ENCODE peak calls at places on chromosomes 16 and 17, in seven cellular contexts. I, G, K, M, J, T and A are unnamed samples.

GRCh38 chr16:14341324-14342225 is 270.5 kb downstream of the MRTFB start:
- DNase-seq in K (no peak), G (no peak), J (no peak), M (no peak), T (no peak), I (no peak), A (no peak)

GRCh38 chr16:11347831-11348230 is 2.6 kb downstream of the RMI2 start:
- DNase-seq in K (no peak), G (no peak), T (no peak), J (no peak), I (no peak), M (no peak), A (no peak)

GRCh38 chr17:9009737-9010136 is 11.6 kb upstream of the NTN1 start:
- DNase-seq in T (no peak), G (no peak), M (no peak), K (no peak), I (no peak), J (no peak), A (no peak)

GRCh38 chr16:50836121-50836541 is 94.2 kb downstream of the CYLD start:
- DNase-seq in I (no peak), K (peak), G (no peak), M (no peak), T (no peak), J (no peak), A (no peak)

GRCh38 chr16:73161977-73162376 is 114.0 kb upstream of the ZFHX3 start:
- DNase-seq in J (no peak), I (no peak), G (no peak), T (no peak), K (no peak), M (no peak), A (no peak)

GRCh38 chr17:17416400-17417360 is 60.1 kb upstream of the MED9 start:
- DNase-seq in I (peak), T (no peak), K (no peak), G (no peak), M (peak), J (no peak), A (no peak)

GRCh38 chr17:44198721-44199552 is 747 bp downstream of the ATXN7L3 start:
- DNase-seq in K (peak), J (no peak), G (no peak), T (peak), M (peak), I (peak), A (peak)

GRCh38 chr16:52953215-52953614 is 99.5 kb downstream of the CHD9NB start:
- DNase-seq in I (no peak), J (no peak), M (peak), K (no peak), G (no peak), T (no peak), A (no peak)

GRCh38 chr17:51765558-51766145 is 392.9 kb downstream of the CA10 start:
- DNase-seq in J (no peak), K (no peak), T (no peak), I (no peak), M (no peak), G (no peak), A (no peak)

GRCh38 chr16:23803591-23804123 is 32.1 kb upstream of the PRKCB start:
- DNase-seq in J (no peak), K (peak), T (peak), I (peak), G (no peak), M (peak), A (peak)

GRCh38 chr17:60747069-60747808 is 69.6 kb downstream of the BCAS3 start:
- DNase-seq in M (no peak), J (no peak), G (no peak), K (no peak), T (no peak), I (no peak), A (no peak)

GRCh38 chr17:72104863-72105234 is 16.0 kb upstream of the SOX9 start:
- DNase-seq in M (no peak), G (no peak), J (no peak), I (no peak), T (no peak), K (no peak), A (no peak)

GRCh38 chr17:62670202-62670821 is 42.8 kb downstream of the MRC2 start:
- DNase-seq in I (no peak), T (peak), K (peak), M (no peak), J (no peak), G (no peak), A (peak)

GRCh38 chr16:84144301-84144858 is 597 bp downstream of the HSDL1 start:
- DNase-seq in I (peak), G (no peak), M (peak), J (no peak), K (peak), T (peak), A (peak)

GRCh38 chr16:4067262-4068001 is 48.8 kb downstream of the ADCY9 start:
- DNase-seq in K (peak), I (no peak), M (no peak), J (no peak), G (no peak), T (no peak), A (no peak)

GRCh38 chr17:1362964-1363363 is 37.1 kb downstream of the YWHAE start:
- DNase-seq in T (no peak), G (no peak), K (no peak), I (no peak), J (no peak), M (no peak), A (no peak)

GRCh38 chr16:10625595-10626357 is 45.4 kb upstream of the EMP2 start:
- DNase-seq in K (no peak), J (no peak), I (peak), M (no peak), T (no peak), G (no peak), A (no peak)

GRCh38 chr16:89449726-89450335 is 40.5 kb downstream of the ANKRD11 start:
- DNase-seq in J (no peak), I (no peak), G (no peak), T (no peak), K (no peak), M (no peak), A (no peak)

GRCh38 chr16:75789237-75789636 is 62.9 kb upstream of the CPHXL start:
- DNase-seq in M (no peak), K (no peak), G (no peak), J (no peak), T (peak), I (peak), A (no peak)

GRCh38 chr17:72726936-72727335 is 365.6 kb downstream of the SLC39A11 start:
- DNase-seq in I (no peak), G (peak), T (no peak), M (no peak), J (no peak), K (no peak), A (no peak)

GRCh38 chr16:87288753-87289362 is 28.3 kb downstream of the C16orf95 start:
- DNase-seq in M (no peak), I (no peak), G (no peak), T (no peak), J (no peak), K (no peak), A (no peak)

GRCh38 chr16:29665294-29666077 is 2.4 kb downstream of the SPN start:
- DNase-seq in I (no peak), J (no peak), M (no peak), G (no peak), K (no peak), T (no peak), A (no peak)

GRCh38 chr16:12254566-12254965 is 278.0 kb downstream of the SNX29 start:
- DNase-seq in T (no peak), J (no peak), K (no peak), M (no peak), I (no peak), G (no peak), A (no peak)

GRCh38 chr17:50708050-50709000 is 611 bp upstream of the ANKRD40 start:
- DNase-seq in T (no peak), I (no peak), G (peak), K (no peak), J (no peak), M (no peak), A (no peak)

GRCh38 chr17:40522961-40523310 is 21.5 kb upstream of the TNS4 start:
- DNase-seq in I (no peak), T (no peak), K (no peak), M (no peak), G (no peak), J (no peak), A (no peak)

GRCh38 chr17:57720636-57721035 is 24.5 kb downstream of the CCDC182 start:
- DNase-seq in K (no peak), J (no peak), T (no peak), I (no peak), G (no peak), M (no peak), A (no peak)

GRCh38 chr16:77877712-77878111 is 89.3 kb downstream of the VAT1L start:
- DNase-seq in M (no peak), K (no peak), I (peak), J (no peak), T (no peak), G (no peak), A (no peak)

GRCh38 chr16:85759136-85759535 is 8.2 kb upstream of the C16orf74 start:
- DNase-seq in I (no peak), K (no peak), G (no peak), M (no peak), J (no peak), T (no peak), A (no peak)

GRCh38 chr17:53892222-53892621 is 69.5 kb downstream of the KIF2B start:
- DNase-seq in M (no peak), T (no peak), J (no peak), K (no peak), G (no peak), I (no peak), A (no peak)

GRCh38 chr16:50313596-50314483 is 47.5 kb downstream of the ADCY7 start:
- DNase-seq in I (no peak), J (peak), K (peak), M (peak), T (no peak), G (no peak), A (peak)

GRCh38 chr17:19867654-19868395 is at the start of gene ULK2:
- DNase-seq in I (peak), J (no peak), T (peak), K (peak), G (no peak), M (peak), A (peak)

GRCh38 chr16:87350681-87351319 is 32.8 kb downstream of the FBXO31 start:
- DNase-seq in I (no peak), M (no peak), J (no peak), K (no peak), T (peak), G (no peak), A (no peak)

GRCh38 chr17:7750321-7750821 is 32.8 kb downstream of the DNAH2 start:
- DNase-seq in J (no peak), K (no peak), I (no peak), T (no peak), M (no peak), G (no peak), A (no peak)

GRCh38 chr17:56173958-56174357 is 20.7 kb downstream of the ANKFN1 start:
- DNase-seq in J (peak), M (no peak), G (no peak), I (no peak), T (no peak), K (no peak), A (no peak)

GRCh38 chr17:53796642-53797041 is 26.1 kb upstream of the KIF2B start:
- DNase-seq in K (no peak), M (no peak), I (no peak), J (no peak), G (no peak), T (no peak), A (no peak)

GRCh38 chr16:53154513-53154912 is 99.7 kb downstream of the CHD9 start:
- DNase-seq in M (no peak), I (no peak), T (peak), G (no peak), J (no peak), K (no peak), A (no peak)

GRCh38 chr17:66273391-66273722 is 29.1 kb upstream of the PRKCA start:
- DNase-seq in K (no peak), M (no peak), I (no peak), J (no peak), T (no peak), G (no peak), A (no peak)

GRCh38 chr17:42518046-42518754 is 17.8 kb upstream of the NAGLU start:
- DNase-seq in K (no peak), T (no peak), J (peak), M (peak), G (no peak), I (peak), A (peak)

GRCh38 chr16:63577891-63578290 is 1541.7 kb upstream of the CDH8 start:
- DNase-seq in G (no peak), J (no peak), I (no peak), M (no peak), K (no peak), T (no peak), A (no peak)

GRCh38 chr17:80826955-80827645 is 164.5 kb upstream of the CHMP6 start:
- DNase-seq in M (no peak), I (peak), T (peak), K (no peak), J (no peak), G (no peak), A (no peak)

DNA sequence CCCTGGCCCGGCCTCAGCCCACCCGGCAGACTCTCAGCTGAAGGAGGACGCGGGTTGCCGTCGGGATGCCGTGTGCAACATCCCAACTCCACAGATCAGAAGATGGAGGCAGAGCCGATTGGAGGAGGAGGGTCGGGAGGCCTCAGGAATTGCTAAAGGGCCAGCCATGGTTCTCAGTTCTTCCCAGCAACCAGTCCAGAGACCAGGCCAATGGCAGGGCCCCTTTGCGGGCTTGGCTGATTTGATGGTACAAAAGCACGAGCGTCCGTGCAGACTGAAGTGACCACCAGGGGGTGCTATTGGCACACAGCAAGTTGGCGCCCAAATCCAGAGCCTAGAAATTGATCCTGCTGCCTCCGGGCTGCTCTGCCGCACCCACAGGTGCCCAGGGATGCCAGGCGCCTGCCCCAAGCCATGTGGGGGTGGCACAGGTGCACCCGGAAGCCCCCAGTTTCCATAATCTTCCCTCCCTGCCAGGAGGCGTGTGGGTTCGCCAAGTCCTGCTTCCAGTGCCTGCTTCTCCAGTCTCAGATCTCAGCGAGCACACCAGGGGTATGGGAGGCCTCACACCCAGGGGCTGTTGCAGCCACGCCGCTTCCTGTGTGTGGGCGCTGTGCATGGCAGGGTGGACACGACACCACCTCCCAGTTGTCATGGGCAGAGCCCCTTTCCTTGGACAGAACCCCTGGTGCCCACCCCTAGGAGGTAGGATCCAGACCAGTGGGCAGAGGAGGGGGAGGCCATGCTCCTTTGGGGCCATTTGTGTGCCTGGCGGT is 7.1 kb upstream of the TEX19 start:
- DNase-seq in T (peak), G (no peak), J (peak), M (peak), K (peak), I (peak), A (peak)
- TF ChIP-seq EP300 in T (peak), G (no peak), J (no peak), M (no peak), K (no peak), I (no peak), A (no peak)

GRCh38 chr17:47945080-47945479 is 3.7 kb downstream of the PNPO start:
- DNase-seq in T (no peak), M (no peak), G (no peak), K (no peak), I (no peak), J (no peak), A (no peak)

GRCh38 chr17:47945529-47946508 is 4.4 kb downstream of the PNPO start:
- DNase-seq in I (no peak), G (no peak), K (no peak), T (no peak), J (no peak), M (peak), A (no peak)

GRCh38 chr17:47941246-47941997 is at the start of gene PNPO:
- DNase-seq in I (peak), G (peak), J (peak), M (peak), K (peak), T (peak), A (peak)

GRCh38 chr17:47941998-47942490 is 673 bp downstream of the PNPO start:
- DNase-seq in T (peak), G (no peak), K (no peak), I (no peak), M (no peak), J (no peak), A (no peak)

DNA sequence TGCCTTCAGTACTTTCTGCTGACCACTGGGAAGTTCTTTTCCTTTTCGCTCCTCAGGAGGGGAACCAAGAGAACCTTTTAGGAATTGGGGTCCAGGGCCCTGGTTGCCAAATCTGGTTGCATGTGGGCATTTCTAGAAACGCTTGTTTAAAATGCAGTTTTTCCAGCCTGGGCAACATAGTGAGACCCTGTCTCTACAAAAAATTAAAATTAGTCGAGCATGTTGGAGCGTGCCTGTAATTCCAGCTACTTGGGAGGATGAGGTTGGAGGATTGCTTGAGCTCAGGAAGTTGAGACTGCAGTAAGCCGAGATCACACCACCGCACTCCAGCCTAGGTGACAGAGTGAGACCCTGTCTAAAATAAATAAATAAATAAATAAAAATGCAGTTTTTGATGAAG is 1.2 kb downstream of the PNPO start:
- DNase-seq in T (no peak), K (no peak), M (no peak), J (no peak), I (no peak), G (no peak), A (no peak)
- TF ChIP-seq EP300 in T (no peak), K (no peak), M (no peak), J (no peak), I (no peak), G (no peak), A (no peak)

GRCh38 chr16:1976216-1976520 is 4.3 kb downstream of the TBL3 start:
- DNase-seq in K (no peak), G (no peak), J (no peak), T (no peak), I (no peak), M (no peak), A (no peak)
- TF ChIP-seq EP300 in K (no peak), G (no peak), J (no peak), T (no peak), I (no peak), M (no peak), A (no peak)

DNA sequence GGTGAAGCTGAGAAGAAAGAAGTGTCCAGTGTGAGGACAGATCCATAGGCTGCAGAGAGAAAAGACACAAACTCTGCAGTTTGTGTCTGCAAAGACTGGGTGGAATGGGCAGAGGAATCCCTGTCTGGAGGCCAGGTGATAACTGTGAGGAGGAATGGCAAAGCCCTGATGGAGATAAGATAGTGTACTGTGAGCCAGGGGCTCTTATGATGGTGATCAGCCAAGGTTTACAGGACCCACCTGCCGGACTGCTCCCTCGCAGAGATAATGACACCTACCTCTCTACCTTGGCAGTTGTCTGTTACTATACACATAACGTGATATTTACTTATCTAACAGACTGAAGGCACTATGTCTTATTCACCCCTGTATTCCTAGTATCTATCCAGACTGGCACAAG is 92.6 kb upstream of the ASIC2 start:
- DNase-seq in G (no peak), J (no peak), I (no peak), T (no peak), K (no peak), M (no peak), A (no peak)
- TF ChIP-seq EP300 in G (no peak), J (no peak), I (no peak), T (no peak), K (no peak), M (no peak), A (no peak)

GRCh38 chr16:2856686-2857450 is 1.1 kb downstream of the PRSS22 start:
- DNase-seq in I (no peak), K (no peak), M (no peak), G (no peak), J (no peak), T (no peak), A (no peak)

GRCh38 chr16:2856061-2856670 is 1.8 kb downstream of the PRSS22 start:
- DNase-seq in I (no peak), J (no peak), G (no peak), M (peak), K (peak), T (peak), A (no peak)

GRCh38 chr16:2855536-2855935 is 2.4 kb downstream of the PRSS22 start:
- DNase-seq in T (peak), M (no peak), J (no peak), K (no peak), G (no peak), I (no peak), A (no peak)

GRCh38 chr16:2858245-2859025 is 465 bp upstream of the PRSS22 start:
- DNase-seq in G (no peak), I (no peak), T (peak), K (peak), J (no peak), M (peak), A (no peak)

GRCh38 chr16:2857451-2858244 is at the start of gene PRSS22:
- DNase-seq in T (peak), J (no peak), K (peak), G (no peak), M (peak), I (no peak), A (no peak)
- TF ChIP-seq EP300 in T (no peak), J (no peak), K (no peak), G (no peak), M (no peak), I (no peak), A (no peak)

GRCh38 chr16:54326266-54326662 is 39.7 kb upstream of the IRX3 start:
- DNase-seq in K (no peak), T (no peak), G (no peak), J (no peak), M (no peak), I (no peak), A (no peak)

GRCh38 chr16:54325616-54326265 is 39.2 kb upstream of the IRX3 start:
- DNase-seq in T (no peak), M (no peak), K (no peak), J (no peak), G (no peak), I (no peak), A (no peak)

GRCh38 chr16:54324716-54325115 is 38.1 kb upstream of the IRX3 start:
- DNase-seq in M (no peak), T (no peak), K (no peak), I (no peak), J (no peak), G (no peak), A (no peak)

GRCh38 chr16:54331241-54332002 is 44.8 kb upstream of the IRX3 start:
- DNase-seq in K (peak), T (no peak), G (no peak), M (no peak), I (no peak), J (no peak), A (no peak)

GRCh38 chr16:54327609-54328008 is 41.0 kb upstream of the IRX3 start:
- DNase-seq in K (no peak), G (no peak), T (no peak), I (no peak), M (no peak), J (no peak), A (no peak)
- TF ChIP-seq EP300 in K (no peak), G (no peak), T (no peak), I (no peak), M (no peak), J (no peak), A (no peak)

GRCh38 chr17:3963214-3964201 is 729 bp downstream of the ATP2A3 start:
- DNase-seq in T (peak), J (no peak), M (peak), G (no peak), K (peak), I (no peak), A (no peak)
- TF ChIP-seq EP300 in T (no peak), J (no peak), M (no peak), G (no peak), K (no peak), I (no peak), A (no peak)